ENCODE peak calls at places on chromosomes 5 and 9, in five cellular contexts. U is heart left ventricle; E is endodermal cell; K is naive thymus-derived CD4-positive, alpha-beta T cell; A is fibroblast of lung. H is an unnamed sample. For H3K9me3, the result is how much of the 10 kb centered on the place peaks cover.

GRCh38 chr9:108813951-108814601 is 41.7 kb downstream of the ACTL7B start:
- DNase-seq in U (no peak), E (peak), K (no peak), A (peak), H (peak)

GRCh38 chr5:87156631-87157030 is 111.1 kb upstream of the RASA1 start:
- DNase-seq in U (no peak), E (no peak), K (no peak), A (peak), H (no peak)

GRCh38 chr9:2623046-2623865 is 1.7 kb downstream of the VLDLR start:
- DNase-seq in U (peak), E (peak), K (no peak), A (peak), H (peak)

GRCh38 chr5:133712562-133712961 is 100.2 kb upstream of the FSTL4 start:
- DNase-seq in U (no peak), E (no peak), K (no peak), A (no peak), H (no peak)

GRCh38 chr5:1652873-1653707 is 129.3 kb upstream of the LPCAT1 start:
- DNase-seq in U (no peak), E (peak), K (no peak), A (no peak), H (no peak)

GRCh38 chr9:15400281-15400941 is 22.3 kb upstream of the SNAPC3 start:
- DNase-seq in U (no peak), E (no peak), K (no peak), A (peak), H (no peak)

GRCh38 chr9:97511762-97512429 is 10.4 kb downstream of the TMOD1 start:
- DNase-seq in U (no peak), E (peak), K (no peak), A (no peak), H (no peak)

GRCh38 chr9:113011911-113012381 is at the start of gene ZNF883:
- DNase-seq in U (peak), E (peak), K (peak), A (peak), H (peak)

GRCh38 chr9:125460883-125461475 is 199.4 kb downstream of the GAPVD1 start:
- DNase-seq in U (no peak), E (no peak), K (no peak), A (peak), H (no peak)

GRCh38 chr5:72246954-72247442 is 73.0 kb downstream of the MRPS27 start:
- DNase-seq in U (no peak), E (no peak), K (no peak), A (peak), H (no peak)

GRCh38 chr5:15034379-15034778 is 162.8 kb upstream of the ANKH start:
- DNase-seq in U (no peak), E (no peak), K (no peak), A (no peak), H (no peak)
- H3K9me3 ChIP-seq in U (under half), E (under half), K (under half), A (under half), H (under half)

GRCh38 chr5:138566792-138567191 is 8.4 kb downstream of the HSPA9 start:
- DNase-seq in U (no peak), E (no peak), K (no peak), A (no peak), H (no peak)

GRCh38 chr5:138573223-138573622 is 2.0 kb downstream of the HSPA9 start:
- DNase-seq in U (no peak), E (no peak), K (no peak), A (no peak), H (no peak)

GRCh38 chr5:138570871-138571270 is 4.3 kb downstream of the HSPA9 start:
- DNase-seq in U (no peak), E (no peak), K (no peak), A (no peak), H (no peak)

GRCh38 chr5:138568061-138568824 is 7.0 kb downstream of the HSPA9 start:
- DNase-seq in U (no peak), E (no peak), K (no peak), A (peak), H (no peak)

GRCh38 chr5:138569759-138570158 is 5.4 kb downstream of the HSPA9 start:
- DNase-seq in U (no peak), E (no peak), K (no peak), A (peak), H (no peak)
- H3K4me3 ChIP-seq in U (no peak), E (no peak), K (no peak), A (no peak), H (no peak)

DNA sequence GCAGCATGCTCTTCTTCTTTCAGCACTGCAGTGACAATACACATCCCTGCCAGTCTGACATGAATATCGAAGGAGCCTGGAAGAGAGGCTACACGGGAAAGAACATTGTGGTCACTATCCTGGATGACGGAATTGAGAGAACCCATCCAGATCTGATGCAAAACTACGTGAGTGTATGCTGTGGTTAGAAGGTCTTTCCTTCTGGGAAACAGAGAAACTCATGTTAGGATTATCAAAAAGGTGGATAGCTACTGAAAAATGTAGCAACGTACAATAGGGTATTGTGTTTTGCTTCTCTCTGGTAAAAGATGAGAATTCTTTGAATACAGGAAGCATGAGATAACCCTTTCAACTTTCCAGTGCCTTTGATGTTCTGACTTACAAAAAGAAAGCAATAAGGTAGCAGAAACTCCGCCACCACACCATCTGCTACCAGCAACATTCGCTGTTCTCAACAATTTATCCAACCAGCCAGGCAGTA is 133.3 kb downstream of the PCSK5 start:
- DNase-seq in U (no peak), E (no peak), K (peak), A (peak), H (no peak)
- H3K9me3 ChIP-seq in U (under half), E (under half), K (under half), A (under half), H (under half)

DNA sequence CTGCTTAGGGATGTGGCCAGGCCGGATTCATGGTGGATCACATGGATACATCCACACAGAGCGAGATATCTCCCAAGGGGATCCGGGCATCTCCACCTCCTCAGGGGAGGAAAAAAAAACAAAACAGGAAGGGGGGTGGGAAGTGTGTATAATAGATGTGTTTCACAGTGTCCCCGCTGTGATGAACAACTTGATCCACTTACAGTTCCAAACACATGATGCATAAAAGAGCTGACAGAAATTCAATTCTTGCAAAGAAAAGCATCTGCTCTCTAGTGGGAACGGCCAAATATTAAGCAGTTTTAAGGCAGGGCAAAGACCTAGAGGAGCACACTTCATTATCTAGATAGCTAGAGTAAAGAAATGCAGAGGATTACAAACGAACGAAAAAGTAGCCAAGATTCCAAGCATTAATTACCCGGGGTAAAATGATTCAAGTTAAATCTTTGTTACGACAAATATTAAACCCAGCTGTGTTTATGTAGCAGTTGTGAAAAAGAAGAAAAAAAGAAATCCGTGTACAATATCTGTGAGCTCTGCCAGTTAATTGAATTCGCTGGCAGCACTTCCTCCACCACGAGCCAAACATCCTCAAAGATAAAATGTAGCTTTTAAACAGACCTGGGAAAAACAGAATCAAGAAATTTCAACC is 212.8 kb downstream of the CRB2 start:
- DNase-seq in U (no peak), E (no peak), K (no peak), A (peak), H (no peak)
- H3K4me3 ChIP-seq in U (no peak), E (no peak), K (no peak), A (no peak), H (no peak)

DNA sequence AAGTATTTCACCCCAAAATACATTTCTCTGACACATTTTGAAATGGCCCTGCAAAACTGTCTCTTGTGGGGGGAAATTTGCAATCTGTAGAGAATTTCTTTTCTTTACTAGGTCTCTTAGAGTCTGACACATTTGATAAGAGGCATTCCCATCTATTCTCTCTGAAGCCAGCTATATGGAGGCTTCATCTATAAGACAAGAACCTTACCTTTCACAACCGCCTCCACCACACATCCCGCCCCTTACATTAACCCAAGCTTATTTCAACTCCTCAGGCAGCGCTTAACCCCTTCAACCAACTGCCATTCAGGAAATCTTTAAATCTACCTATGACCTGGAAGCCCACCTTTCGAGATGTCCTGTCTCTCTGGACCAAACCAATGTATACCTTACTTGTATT is 829.5 kb downstream of the TLE4 start:
- DNase-seq in U (no peak), E (no peak), K (no peak), A (no peak), H (no peak)
- H3K9me3 ChIP-seq in U (under half), E (under half), K (under half), A (under half), H (under half)